ENCODE peak calls at places on chromosomes 12 and 14, in six cellular contexts. T is HepG2, U is K562, Q is GM12878, L is GM12891, O is H1. F is an unnamed sample.
A peak's percentile ranks its signal among the peaks of the same experiment; 100 is the strongest.

GRCh38 chr12:87430444-87430843 is 598.8 kb downstream of the C12orf50 start:
- DNase-seq in T (no peak), U (no peak), Q (no peak), L (no peak), O (no peak), F (no peak)

GRCh38 chr14:33528655-33529054 is 422.2 kb downstream of the EGLN3 start:
- DNase-seq in T (no peak), U (no peak), Q (no peak), L (no peak), O (no peak), F (no peak)

GRCh38 chr14:38775986-38776385 is 327.0 kb downstream of the SEC23A start:
- DNase-seq in T (no peak), U (no peak), Q (no peak), L (no peak), O (no peak), F (no peak)

GRCh38 chr14:93286212-93286890 is 46.5 kb downstream of the BTBD7 start:
- DNase-seq in T (no peak), U (no peak), Q (no peak), L (no peak), O (no peak), F (no peak)

GRCh38 chr12:105706321-105706972 is 376.0 kb downstream of the C12orf75 start:
- DNase-seq in T (no peak), U (no peak), Q (no peak), L (no peak), O (peak; percentile 39), F (no peak)

GRCh38 chr12:80041691-80042090 is 57.6 kb upstream of the OTOGL start:
- DNase-seq in T (no peak), U (no peak), Q (no peak), L (no peak), O (no peak), F (no peak)

GRCh38 chr12:94873368-94874085 is 130.0 kb downstream of the NDUFA12 start:
- DNase-seq in T (no peak), U (peak; percentile 25), Q (no peak), L (peak; percentile 69), O (no peak), F (peak; percentile 75)

GRCh38 chr12:51441583-51441982 is 17.0 kb downstream of the SLC4A8 start:
- DNase-seq in T (no peak), U (no peak), Q (no peak), L (no peak), O (no peak), F (no peak)

GRCh38 chr14:22866874-22867273 is 4.7 kb upstream of the LRP10 start:
- DNase-seq in T (no peak), U (no peak), Q (no peak), L (no peak), O (no peak), F (no peak)

GRCh38 chr12:57584690-57585089 is 6.3 kb upstream of the PIP4K2C start:
- DNase-seq in T (no peak), U (no peak), Q (no peak), L (no peak), O (no peak), F (no peak)

GRCh38 chr14:79608426-79608825 is 602.9 kb downstream of the DIO2 start:
- DNase-seq in T (no peak), U (no peak), Q (no peak), L (no peak), O (no peak), F (no peak)

GRCh38 chr14:68958553-68958952 is 20.5 kb downstream of the ACTN1 start:
- DNase-seq in T (no peak), U (no peak), Q (no peak), L (no peak), O (no peak), F (no peak)

GRCh38 chr12:124359671-124360581 is 65.0 kb downstream of the RFLNA start:
- DNase-seq in T (no peak), U (no peak), Q (no peak), L (no peak), O (no peak), F (no peak)

GRCh38 chr12:60847281-60847680 is 1251.5 kb downstream of the SLC16A7 start:
- DNase-seq in T (no peak), U (no peak), Q (no peak), L (no peak), O (no peak), F (no peak)

GRCh38 chr12:27970391-27970980 is 2.0 kb downstream of the PTHLH start:
- DNase-seq in T (no peak), U (no peak), Q (no peak), L (peak; percentile 34), O (no peak), F (no peak)

GRCh38 chr12:95908573-95908972 is 33.8 kb downstream of the CCDC38 start:
- DNase-seq in T (no peak), U (no peak), Q (no peak), L (no peak), O (no peak), F (no peak)

GRCh38 chr14:32028599-32028998 is 48.5 kb upstream of the ARHGAP5 start:
- DNase-seq in T (no peak), U (no peak), Q (no peak), L (no peak), O (no peak), F (no peak)

GRCh38 chr12:87344699-87345098 is 684.5 kb downstream of the C12orf50 start:
- DNase-seq in T (no peak), U (no peak), Q (no peak), L (no peak), O (no peak), F (no peak)

GRCh38 chr12:63941879-63942278 is 97.4 kb downstream of the SRGAP1 start:
- DNase-seq in T (no peak), U (no peak), Q (no peak), L (no peak), O (no peak), F (no peak)

GRCh38 chr12:67222302-67222701 is 46.9 kb upstream of the CAND1 start:
- DNase-seq in T (no peak), U (no peak), Q (no peak), L (no peak), O (no peak), F (no peak)

GRCh38 chr12:13851828-13852227 is 129.6 kb downstream of the GRIN2B start:
- DNase-seq in T (no peak), U (no peak), Q (no peak), L (no peak), O (peak; percentile 41), F (no peak)

DNA sequence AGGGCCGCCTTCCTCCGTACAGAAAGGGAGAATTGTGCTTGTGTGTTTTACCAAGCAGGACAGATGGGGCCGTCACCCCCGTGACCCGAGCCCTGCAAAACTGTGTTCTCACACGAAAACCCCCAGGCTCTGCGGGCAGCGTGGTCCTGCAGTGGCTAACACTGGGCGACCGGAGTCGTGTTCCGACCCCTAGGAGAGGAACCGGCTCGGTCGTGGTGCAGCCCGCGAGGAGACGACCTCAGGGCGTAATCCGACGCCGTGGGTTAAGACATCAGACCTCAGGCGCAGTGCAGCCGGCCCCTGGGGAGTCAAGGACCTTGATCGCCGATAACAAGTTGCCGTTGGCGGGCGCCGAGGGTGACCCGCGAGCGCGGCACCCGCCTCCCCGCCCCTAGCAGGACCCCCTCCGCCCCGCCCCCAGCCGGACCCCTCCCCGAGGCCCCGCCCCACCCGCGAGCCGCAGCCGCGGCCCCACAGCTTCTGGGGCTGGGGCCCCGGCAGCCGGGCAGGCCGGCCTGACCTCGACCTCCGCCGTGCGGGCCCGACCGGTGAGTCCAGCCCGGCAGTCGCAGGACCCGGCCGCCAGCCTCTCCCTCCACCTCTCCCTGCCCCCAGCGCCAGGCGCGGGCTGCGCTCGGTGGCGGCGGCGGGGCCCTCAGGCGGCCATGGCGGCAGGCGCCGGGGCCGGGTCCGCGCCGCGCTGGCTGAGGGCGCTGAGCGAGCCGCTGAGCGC is at the start of gene CHPT1:
- DNase-seq in T (peak; percentile 81), U (peak; percentile 95), Q (no peak), L (peak; percentile 64), O (peak; percentile 54), F (peak; percentile 62)
- TF ChIP-seq POLR2A in T (peak; percentile 73), U (peak; percentile 73), Q (peak; percentile 64), L (no peak), O (no peak), F (no peak)

GRCh38 chr12:104183443-104183842 is 32.1 kb upstream of the TXNRD1 start:
- DNase-seq in T (no peak), U (no peak), Q (no peak), L (no peak), O (no peak), F (no peak)

GRCh38 chr12:104180389-104180788 is 35.2 kb upstream of the TXNRD1 start:
- DNase-seq in T (no peak), U (no peak), Q (no peak), L (no peak), O (no peak), F (no peak)

GRCh38 chr12:104182621-104183378 is 32.8 kb upstream of the TXNRD1 start:
- DNase-seq in T (no peak), U (no peak), Q (no peak), L (no peak), O (no peak), F (no peak)

GRCh38 chr12:104181313-104181712 is 34.3 kb upstream of the TXNRD1 start:
- DNase-seq in T (no peak), U (no peak), Q (no peak), L (no peak), O (no peak), F (no peak)

DNA sequence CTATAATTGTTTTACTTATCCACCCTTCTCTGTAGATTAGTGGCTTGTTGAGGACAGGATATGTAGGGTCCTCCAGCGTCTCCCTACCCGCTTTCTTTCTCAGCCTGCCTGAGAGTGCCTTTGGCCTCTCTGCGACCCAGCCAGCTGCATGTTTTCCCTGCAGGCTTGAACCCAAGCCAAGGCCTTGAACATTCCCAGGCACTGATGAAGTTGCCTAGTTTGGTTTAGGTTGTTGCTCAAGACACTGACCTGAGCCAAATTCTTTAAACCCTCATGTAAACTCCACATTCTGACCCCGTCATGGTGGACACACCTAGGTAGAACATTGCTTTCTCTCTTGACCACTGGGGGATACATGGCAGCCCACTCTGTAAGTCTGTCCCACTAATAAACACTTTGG is 33.4 kb upstream of the TXNRD1 start:
- DNase-seq in T (no peak), U (no peak), Q (no peak), L (no peak), O (no peak), F (no peak)
- TF ChIP-seq POLR2AphosphoS5 in T (no peak), U (no peak), Q (no peak), L (no peak), O (no peak), F (no peak)

DNA sequence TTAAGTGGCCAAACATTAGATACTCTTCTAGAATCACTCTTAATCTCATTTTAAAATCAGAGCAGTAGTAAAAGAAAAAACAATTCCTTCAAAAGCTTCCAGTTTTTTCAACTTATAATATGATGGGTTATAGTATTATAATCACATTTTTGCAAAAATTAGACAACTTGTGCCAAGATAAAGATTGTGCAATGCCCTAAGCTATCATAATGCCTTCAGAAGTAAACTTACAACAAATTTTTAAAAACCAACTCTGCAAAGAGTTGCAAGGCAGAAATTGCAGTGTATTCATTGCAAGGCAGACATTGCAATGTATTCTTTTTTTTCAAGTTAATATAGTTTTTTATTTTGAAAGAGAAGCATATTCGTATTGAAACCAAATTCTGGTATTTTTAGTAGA is 47.2 kb upstream of the KITLG start:
- DNase-seq in T (no peak), U (no peak), Q (no peak), L (no peak), O (no peak), F (no peak)
- TF ChIP-seq TAF1 in T (no peak), U (no peak), Q (no peak), L (no peak), O (no peak), F (no peak)

GRCh38 chr14:105065280-105066228 is at the start of gene GPR132:
- DNase-seq in T (no peak), U (no peak), Q (peak; percentile 93), L (peak; percentile 86), O (no peak), F (peak; percentile 81)
- TF ChIP-seq POLR2A in T (no peak), U (no peak), Q (peak; percentile 91), L (peak; percentile 97), O (no peak), F (peak; percentile 95)